ENCODE peak calls at places on chromosomes 1 and 21, in nine cellular contexts. Z is M059J; I is heart right ventricle; M is SK-N-SH; S is CD8-positive, alpha-beta T cell; R is T-helper 2 cell; G is hepatic stellate cell; H is NCI-H1105; O is WTC11. P is an unnamed sample.

GRCh38 chr1:213327318-213327667 is 276.3 kb downstream of the RPS6KC1 start:
- DNase-seq in Z (peak), I (peak), M (no peak), S (no peak), R (no peak), G (peak), H (no peak), O (no peak), P (peak)

GRCh38 chr1:30755746-30756145 is 1.8 kb downstream of the LAPTM5 start:
- DNase-seq in Z (no peak), I (no peak), M (no peak), S (no peak), R (no peak), G (no peak), H (no peak), O (no peak), P (no peak)

GRCh38 chr1:18111605-18112297 is 4.2 kb downstream of the IGSF21 start:
- DNase-seq in Z (no peak), I (no peak), M (no peak), S (no peak), R (no peak), G (no peak), H (no peak), O (no peak), P (no peak)

GRCh38 chr21:25881524-25882376 is 147.0 kb downstream of the GABPA start:
- DNase-seq in Z (peak), I (peak), M (peak), S (peak), R (peak), G (peak), H (peak), O (peak), P (peak)

GRCh38 chr1:184156521-184157395 is 105.2 kb downstream of the TSEN15 start:
- DNase-seq in Z (peak), I (no peak), M (no peak), S (no peak), R (no peak), G (no peak), H (no peak), O (peak), P (peak)

GRCh38 chr1:156897078-156897825 is 3.7 kb downstream of the PEAR1 start:
- DNase-seq in Z (peak), I (no peak), M (no peak), S (no peak), R (no peak), G (peak), H (no peak), O (no peak), P (peak)

GRCh38 chr1:31787261-31787660 is 23.1 kb upstream of the ADGRB2 start:
- DNase-seq in Z (no peak), I (no peak), M (no peak), S (no peak), R (no peak), G (no peak), H (no peak), O (peak), P (no peak)

GRCh38 chr1:231937013-231937754 is 310.6 kb downstream of the DISC1 start:
- DNase-seq in Z (no peak), I (peak), M (peak), S (no peak), R (no peak), G (no peak), H (no peak), O (no peak), P (no peak)

GRCh38 chr1:34057751-34058150 is 107.3 kb downstream of the CSMD2 start:
- DNase-seq in Z (no peak), I (peak), M (peak), S (no peak), R (no peak), G (no peak), H (no peak), O (no peak), P (no peak)

GRCh38 chr1:117656202-117656641 is 50.4 kb downstream of the TENT5C start:
- DNase-seq in Z (no peak), I (no peak), M (no peak), S (peak), R (peak), G (no peak), H (no peak), O (no peak), P (no peak)

GRCh38 chr1:164863056-164863455 is 304.1 kb downstream of the PBX1 start:
- DNase-seq in Z (no peak), I (no peak), M (no peak), S (no peak), R (no peak), G (no peak), H (no peak), O (no peak), P (no peak)

GRCh38 chr1:49060766-49061165 is 284.1 kb upstream of the BEND5 start:
- DNase-seq in Z (no peak), I (no peak), M (no peak), S (no peak), R (no peak), G (no peak), H (no peak), O (no peak), P (peak)

GRCh38 chr1:156908541-156908940 is 11.9 kb upstream of the LRRC71 start:
- DNase-seq in Z (no peak), I (no peak), M (no peak), S (no peak), R (no peak), G (no peak), H (no peak), O (no peak), P (no peak)

GRCh38 chr1:47198214-47198613 is 8.4 kb upstream of the PDZK1IP1 start:
- DNase-seq in Z (no peak), I (no peak), M (no peak), S (no peak), R (no peak), G (no peak), H (no peak), O (no peak), P (no peak)

GRCh38 chr1:48025076-48025475 is 27.9 kb upstream of the TRABD2B start:
- DNase-seq in Z (no peak), I (no peak), M (no peak), S (no peak), R (no peak), G (no peak), H (peak), O (no peak), P (no peak)

GRCh38 chr1:212467843-212468482 is 35.2 kb downstream of the NENF start:
- DNase-seq in Z (peak), I (no peak), M (no peak), S (no peak), R (peak), G (no peak), H (no peak), O (no peak), P (no peak)

GRCh38 chr1:244603498-244603897 is 49.4 kb upstream of the DESI2 start:
- DNase-seq in Z (peak), I (no peak), M (peak), S (no peak), R (peak), G (peak), H (peak), O (no peak), P (peak)

GRCh38 chr1:203996126-203996525 is 76.8 kb upstream of the SOX13 start:
- DNase-seq in Z (peak), I (no peak), M (no peak), S (no peak), R (no peak), G (no peak), H (no peak), O (peak), P (no peak)

GRCh38 chr1:27650527-27651175 is 15.7 kb upstream of the FGR start:
- DNase-seq in Z (peak), I (no peak), M (no peak), S (no peak), R (no peak), G (no peak), H (no peak), O (no peak), P (no peak)

GRCh38 chr1:17013598-17014320 is 2.0 kb upstream of the ATP13A2 start:
- DNase-seq in Z (peak), I (no peak), M (no peak), S (no peak), R (no peak), G (no peak), H (no peak), O (no peak), P (no peak)

GRCh38 chr1:67861856-67862516 is 28.7 kb upstream of the GNG12 start:
- DNase-seq in Z (no peak), I (no peak), M (no peak), S (no peak), R (no peak), G (no peak), H (no peak), O (no peak), P (no peak)

GRCh38 chr1:246041360-246041759 is 465.7 kb downstream of the SMYD3 start:
- DNase-seq in Z (no peak), I (no peak), M (no peak), S (no peak), R (no peak), G (no peak), H (no peak), O (no peak), P (no peak)

GRCh38 chr1:219847215-219847855 is 81.0 kb downstream of the SLC30A10 start:
- DNase-seq in Z (no peak), I (no peak), M (no peak), S (no peak), R (no peak), G (no peak), H (no peak), O (no peak), P (peak)

GRCh38 chr21:36699026-36699545 is at the start of gene SIM2:
- DNase-seq in Z (peak), I (no peak), M (peak), S (no peak), R (no peak), G (no peak), H (no peak), O (peak), P (no peak)

GRCh38 chr21:25298512-25299491 is 308.5 kb downstream of the MRPL39 start:
- DNase-seq in Z (no peak), I (no peak), M (no peak), S (no peak), R (peak), G (no peak), H (no peak), O (no peak), P (no peak)

GRCh38 chr1:213572939-213573647 is 414.7 kb upstream of the PROX1 start:
- DNase-seq in Z (no peak), I (no peak), M (no peak), S (no peak), R (no peak), G (no peak), H (no peak), O (no peak), P (no peak)